ENCODE peak calls at places on chromosome 13, in nine cellular contexts. J, Y, B, K, M, D, G, Q and X are unnamed samples.
A peak's percentile ranks its signal among the peaks of the same experiment; 100 is the strongest.

GRCh38 chr13:112032186-112032835 is 34.6 kb upstream of the SOX1 start:
- DNase-seq in J (no peak), Y (no peak), B (no peak), K (no peak), M (no peak), D (no peak), G (no peak), Q (no peak), X (no peak)

GRCh38 chr13:40109324-40109958 is 454.0 kb downstream of the COG6 start:
- DNase-seq in J (no peak), Y (no peak), B (no peak), K (no peak), M (no peak), D (no peak), G (peak; percentile 34), Q (peak; percentile 92), X (no peak)

GRCh38 chr13:32426981-32427851 is 714 bp downstream of the N4BP2L1 start:
- DNase-seq in J (peak; percentile 56), Y (peak; percentile 31), B (no peak), K (peak; percentile 41), M (peak; percentile 57), D (peak; percentile 25), G (peak; percentile 47), Q (peak; percentile 23), X (no peak)

GRCh38 chr13:46008631-46009030 is 43.9 kb downstream of the ZC3H13 start:
- DNase-seq in J (no peak), Y (no peak), B (no peak), K (no peak), M (no peak), D (no peak), G (no peak), Q (no peak), X (no peak)

GRCh38 chr13:112873851-112874750 is 94.9 kb upstream of the MCF2L start:
- DNase-seq in J (peak; percentile 82), Y (peak; percentile 64), B (peak; percentile 37), K (no peak), M (peak; percentile 87), D (peak; percentile 62), G (peak; percentile 87), Q (peak; percentile 54), X (peak; percentile 51)

GRCh38 chr13:111198979-111199378 is 83.9 kb downstream of the ARHGEF7 start:
- DNase-seq in J (no peak), Y (no peak), B (no peak), K (no peak), M (no peak), D (no peak), G (no peak), Q (no peak), X (no peak)

GRCh38 chr13:114087430-114087829 is 45.0 kb downstream of the RASA3 start:
- DNase-seq in J (no peak), Y (no peak), B (no peak), K (no peak), M (no peak), D (no peak), G (peak; percentile 32), Q (no peak), X (no peak)

GRCh38 chr13:21517576-21517975 is 58.5 kb upstream of the ZDHHC20 start:
- DNase-seq in J (no peak), Y (no peak), B (no peak), K (no peak), M (no peak), D (no peak), G (no peak), Q (no peak), X (no peak)

GRCh38 chr13:112330066-112330465 is 46.1 kb upstream of the SPACA7 start:
- DNase-seq in J (no peak), Y (no peak), B (no peak), K (no peak), M (no peak), D (no peak), G (no peak), Q (no peak), X (no peak)

GRCh38 chr13:32261567-32261966 is 53.6 kb downstream of the ZAR1L start:
- DNase-seq in J (no peak), Y (no peak), B (no peak), K (no peak), M (peak; percentile 90), D (no peak), G (peak; percentile 76), Q (peak; percentile 86), X (no peak)

GRCh38 chr13:42553098-42554046 is 20.6 kb upstream of the TNFSF11 start:
- DNase-seq in J (no peak), Y (no peak), B (no peak), K (no peak), M (no peak), D (no peak), G (peak; percentile 56), Q (peak; percentile 92), X (no peak)

GRCh38 chr13:99960663-99961440 is 10.7 kb downstream of the ZIC5 start:
- DNase-seq in J (no peak), Y (no peak), B (no peak), K (no peak), M (no peak), D (no peak), G (no peak), Q (no peak), X (no peak)

GRCh38 chr13:100675660-100676129 is 1.1 kb upstream of the TMTC4 start:
- DNase-seq in J (no peak), Y (no peak), B (no peak), K (no peak), M (no peak), D (no peak), G (no peak), Q (no peak), X (no peak)

GRCh38 chr13:91768746-91769145 is 370.3 kb downstream of the GPC5 start:
- DNase-seq in J (no peak), Y (no peak), B (no peak), K (no peak), M (no peak), D (no peak), G (no peak), Q (no peak), X (no peak)

GRCh38 chr13:69683921-69684663 is 423.5 kb upstream of the ATXN8OS start:
- DNase-seq in J (no peak), Y (no peak), B (no peak), K (no peak), M (no peak), D (no peak), G (peak; percentile 43), Q (no peak), X (no peak)